ENCODE peak calls at places on chromosomes 3 and 15, in eight cellular contexts. P, S, I, L, C, X, M and A are unnamed samples.

GRCh38 chr15:67520976-67521769 is at the start of gene C15orf61:
- DNase-seq in L (peak), I (peak), P (peak), X (peak), S (no peak), C (no peak), M (peak), A (no peak)

GRCh38 chr3:70360985-70361384 is 48.5 kb upstream of the MDFIC2 start:
- DNase-seq in C (no peak), L (no peak), X (no peak), S (no peak), M (no peak), P (no peak), I (peak), A (no peak)

GRCh38 chr15:51403072-51403878 is 61.8 kb downstream of the GLDN start:
- DNase-seq in P (no peak), X (no peak), C (no peak), M (no peak), S (no peak), L (no peak), I (peak), A (no peak)

GRCh38 chr3:53711387-53711786 is 134.8 kb downstream of the CHDH start:
- DNase-seq in I (no peak), C (no peak), X (no peak), S (no peak), M (no peak), P (no peak), L (no peak), A (no peak)

GRCh38 chr15:25177955-25178801 is 223.4 kb downstream of the SNRPN start:
- DNase-seq in L (peak), S (no peak), X (no peak), P (no peak), C (no peak), M (no peak), I (no peak), A (no peak)

GRCh38 chr15:40279437-40280141 is 3.3 kb downstream of the ANKRD63 start:
- DNase-seq in C (no peak), I (peak), L (peak), X (peak), S (no peak), M (peak), P (peak), A (no peak)

GRCh38 chr15:89243046-89243690 is 611 bp upstream of the FANCI start:
- DNase-seq in L (no peak), C (no peak), M (no peak), X (no peak), P (no peak), I (no peak), S (no peak), A (peak)

GRCh38 chr3:58082047-58082446 is 73.8 kb downstream of the FLNB start:
- DNase-seq in X (no peak), S (no peak), C (no peak), P (no peak), L (no peak), I (peak), M (no peak), A (no peak)

GRCh38 chr3:19539488-19540395 is 391.4 kb downstream of the KCNH8 start:
- DNase-seq in M (no peak), X (no peak), L (no peak), S (no peak), C (no peak), P (no peak), I (no peak), A (no peak)

GRCh38 chr3:64264491-64265109 is 39.3 kb upstream of the PRICKLE2 start:
- DNase-seq in P (no peak), L (no peak), S (no peak), I (peak), X (no peak), C (no peak), M (no peak), A (no peak)
- TF ChIP-seq CTCF in P (no peak), L (no peak), S (no peak), I (no peak), X (no peak), C (no peak), M (no peak), A (no peak)

DNA sequence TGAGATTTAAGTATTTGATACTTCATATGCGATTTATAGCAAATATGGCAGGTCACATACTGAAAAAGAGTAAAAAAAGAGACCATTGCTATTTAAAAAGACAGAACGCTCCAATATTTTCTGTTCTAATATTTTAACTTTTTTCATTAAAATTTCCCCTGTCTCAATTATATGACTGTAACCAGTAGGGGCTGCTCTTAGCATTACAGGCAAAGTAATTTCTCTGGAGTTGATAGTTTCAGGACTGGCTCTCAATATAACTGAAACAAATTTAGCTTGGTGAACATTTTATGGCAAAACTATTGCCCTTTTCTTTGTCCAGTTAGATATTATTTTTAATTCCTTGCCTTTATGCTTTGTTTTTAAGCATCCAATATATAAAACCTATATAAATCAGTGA is 286.3 kb upstream of the ROBO2 start:
- DNase-seq in S (no peak), X (no peak), P (no peak), I (no peak), M (no peak), C (no peak), L (no peak), A (no peak)
- TF ChIP-seq CTCF in S (no peak), X (peak), P (no peak), I (peak), M (peak), C (no peak), L (peak), A (peak)

GRCh38 chr3:72279068-72279598 is 494.2 kb upstream of the PROK2 start:
- DNase-seq in X (no peak), M (no peak), C (no peak), P (no peak), S (no peak), I (no peak), L (no peak), A (no peak)
- TF ChIP-seq CTCF in X (no peak), M (no peak), C (no peak), P (no peak), S (no peak), I (no peak), L (no peak), A (no peak)

GRCh38 chr3:39848365-39848764 is 39.0 kb downstream of the MYRIP start:
- DNase-seq in M (no peak), I (no peak), L (no peak), P (no peak), X (no peak), C (no peak), S (no peak), A (no peak)
- TF ChIP-seq CTCF in M (no peak), I (no peak), L (no peak), P (no peak), X (no peak), C (no peak), S (no peak), A (no peak)

GRCh38 chr3:123525433-123525832 is 59.4 kb downstream of the HACD2 start:
- DNase-seq in C (no peak), L (no peak), X (no peak), P (no peak), I (no peak), M (no peak), S (no peak), A (no peak)
- TF ChIP-seq CTCF in C (no peak), L (no peak), X (no peak), P (no peak), I (no peak), M (no peak), S (no peak), A (no peak)

GRCh38 chr3:189144645-189145044 is 27.1 kb upstream of the TPRG1 start:
- DNase-seq in X (no peak), P (no peak), I (no peak), M (no peak), L (no peak), C (no peak), S (no peak), A (no peak)
- TF ChIP-seq CTCF in X (no peak), P (no peak), I (no peak), M (no peak), L (peak), C (peak), S (no peak), A (no peak)

DNA sequence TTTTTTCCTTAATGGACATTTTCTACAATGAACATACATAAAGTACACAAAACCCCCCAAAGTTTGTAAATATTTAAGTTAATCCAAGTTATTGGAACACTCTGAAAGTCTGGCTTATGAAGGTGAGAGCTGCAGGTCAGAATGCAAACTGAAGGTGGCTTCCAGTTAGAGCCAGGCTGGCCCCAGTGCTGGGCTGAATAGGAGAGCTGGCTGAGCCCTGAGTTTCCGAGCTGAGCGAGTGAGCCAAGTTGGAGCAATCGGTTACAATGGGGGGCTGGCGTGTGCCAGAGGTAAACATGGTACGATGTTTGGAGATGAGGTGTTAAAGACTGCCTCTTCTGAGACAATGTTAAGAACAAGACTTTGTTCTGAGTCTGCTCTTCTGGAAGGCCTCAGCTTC is 230.8 kb upstream of the MCTP2 start:
- DNase-seq in X (no peak), P (no peak), M (no peak), C (no peak), L (no peak), I (no peak), S (no peak), A (no peak)
- TF ChIP-seq CTCF in X (no peak), P (no peak), M (no peak), C (no peak), L (no peak), I (no peak), S (no peak), A (no peak)

GRCh38 chr3:12495749-12496452 is 11.6 kb downstream of the TSEN2 start:
- DNase-seq in L (no peak), I (no peak), M (no peak), C (no peak), P (no peak), S (no peak), X (no peak), A (no peak)
- TF ChIP-seq CTCF in L (no peak), I (peak), M (peak), C (no peak), P (no peak), S (no peak), X (no peak), A (peak)